ENCODE peak calls at places on chromosomes 11 and 22, in nine cellular contexts. One of them, this sample, is unnamed.

GRCh38 chr22:20566420-20567260 is 59.2 kb downstream of the MED15 start:
- DNase-seq in psoas muscle: no peak
- DNase-seq in IMR-90: peak; percentile 82
- DNase-seq in cardiac muscle cell: peak; percentile 75
- DNase-seq in astrocyte: peak; percentile 79
- DNase-seq in mesendoderm: no peak
- DNase-seq in breast epithelium: no peak
- DNase-seq in transverse colon: peak; percentile 46
- DNase-seq in fibroblast of lung: peak; percentile 95
- DNase-seq in this sample: no peak

GRCh38 chr11:116312560-116313340 is 460.0 kb downstream of the BUD13 start:
- DNase-seq in psoas muscle: peak; percentile 67
- DNase-seq in IMR-90: no peak
- DNase-seq in cardiac muscle cell: peak; percentile 88
- DNase-seq in astrocyte: peak; percentile 48
- DNase-seq in mesendoderm: no peak
- DNase-seq in breast epithelium: peak; percentile 81
- DNase-seq in transverse colon: peak; percentile 69
- DNase-seq in fibroblast of lung: peak; percentile 25
- DNase-seq in this sample: no peak

GRCh38 chr22:39392341-39392948 is 7.1 kb upstream of the TAB1 start:
- DNase-seq in psoas muscle: no peak
- DNase-seq in IMR-90: no peak
- DNase-seq in cardiac muscle cell: peak; percentile 38
- DNase-seq in astrocyte: no peak
- DNase-seq in mesendoderm: no peak
- DNase-seq in breast epithelium: no peak
- DNase-seq in transverse colon: no peak
- DNase-seq in fibroblast of lung: no peak
- DNase-seq in this sample: no peak

GRCh38 chr11:100752371-100753073 is 65.4 kb downstream of the ARHGAP42 start:
- DNase-seq in psoas muscle: no peak
- DNase-seq in IMR-90: no peak
- DNase-seq in cardiac muscle cell: no peak
- DNase-seq in astrocyte: no peak
- DNase-seq in mesendoderm: no peak
- DNase-seq in breast epithelium: no peak
- DNase-seq in transverse colon: no peak
- DNase-seq in fibroblast of lung: no peak
- DNase-seq in this sample: no peak

GRCh38 chr11:84721561-84721961 is 905.6 kb downstream of the DLG2 start:
- DNase-seq in psoas muscle: no peak
- DNase-seq in IMR-90: no peak
- DNase-seq in cardiac muscle cell: no peak
- DNase-seq in astrocyte: no peak
- DNase-seq in mesendoderm: no peak
- DNase-seq in breast epithelium: no peak
- DNase-seq in transverse colon: no peak
- DNase-seq in fibroblast of lung: no peak
- DNase-seq in this sample: no peak

GRCh38 chr11:67389477-67389876 is 2.3 kb upstream of the RAD9A start:
- DNase-seq in psoas muscle: no peak
- DNase-seq in IMR-90: no peak
- DNase-seq in cardiac muscle cell: no peak
- DNase-seq in astrocyte: no peak
- DNase-seq in mesendoderm: peak; percentile 67
- DNase-seq in breast epithelium: no peak
- DNase-seq in transverse colon: peak; percentile 75
- DNase-seq in fibroblast of lung: no peak
- DNase-seq in this sample: no peak

GRCh38 chr11:87473174-87473573 is 435.4 kb downstream of the TMEM135 start:
- DNase-seq in psoas muscle: no peak
- DNase-seq in IMR-90: peak; percentile 97
- DNase-seq in cardiac muscle cell: no peak
- DNase-seq in astrocyte: peak; percentile 97
- DNase-seq in mesendoderm: peak; percentile 69
- DNase-seq in breast epithelium: no peak
- DNase-seq in transverse colon: no peak
- DNase-seq in fibroblast of lung: peak; percentile 87
- DNase-seq in this sample: peak; percentile 26

GRCh38 chr11:117912497-117912896 is 16.7 kb downstream of the TMPRSS13 start:
- DNase-seq in psoas muscle: no peak
- DNase-seq in IMR-90: no peak
- DNase-seq in cardiac muscle cell: no peak
- DNase-seq in astrocyte: no peak
- DNase-seq in mesendoderm: no peak
- DNase-seq in breast epithelium: no peak
- DNase-seq in transverse colon: no peak
- DNase-seq in fibroblast of lung: no peak
- DNase-seq in this sample: no peak

GRCh38 chr22:43160497-43161126 is 9.3 kb downstream of the TSPO start:
- DNase-seq in psoas muscle: no peak
- DNase-seq in IMR-90: no peak
- DNase-seq in cardiac muscle cell: no peak
- DNase-seq in astrocyte: no peak
- DNase-seq in mesendoderm: no peak
- DNase-seq in breast epithelium: no peak
- DNase-seq in transverse colon: no peak
- DNase-seq in fibroblast of lung: no peak
- DNase-seq in this sample: no peak

GRCh38 chr11:106160494-106160893 is 83.0 kb downstream of the AASDHPPT start:
- DNase-seq in psoas muscle: no peak
- DNase-seq in IMR-90: no peak
- DNase-seq in cardiac muscle cell: no peak
- DNase-seq in astrocyte: no peak
- DNase-seq in mesendoderm: no peak
- DNase-seq in breast epithelium: no peak
- DNase-seq in transverse colon: no peak
- DNase-seq in fibroblast of lung: no peak
- DNase-seq in this sample: no peak

GRCh38 chr22:22702159-22702873 is 57.9 kb downstream of the GGTLC2 start:
- DNase-seq in psoas muscle: no peak
- DNase-seq in IMR-90: no peak
- DNase-seq in cardiac muscle cell: no peak
- DNase-seq in astrocyte: no peak
- DNase-seq in mesendoderm: peak; percentile 16
- DNase-seq in breast epithelium: no peak
- DNase-seq in transverse colon: peak; percentile 44
- DNase-seq in fibroblast of lung: no peak
- DNase-seq in this sample: no peak

GRCh38 chr11:64250875-64251721 is at the start of gene PLCB3:
- DNase-seq in psoas muscle: peak; percentile 55
- DNase-seq in IMR-90: no peak
- DNase-seq in cardiac muscle cell: peak; percentile 58
- DNase-seq in astrocyte: no peak
- DNase-seq in mesendoderm: peak; percentile 53
- DNase-seq in breast epithelium: no peak
- DNase-seq in transverse colon: peak; percentile 71
- DNase-seq in fibroblast of lung: peak; percentile 38
- DNase-seq in this sample: peak; percentile 74

GRCh38 chr22:44595841-44596341 is 97.9 kb upstream of the RTL6 start:
- DNase-seq in psoas muscle: no peak
- DNase-seq in IMR-90: peak; percentile 42
- DNase-seq in cardiac muscle cell: peak; percentile 55
- DNase-seq in astrocyte: peak; percentile 61
- DNase-seq in mesendoderm: no peak
- DNase-seq in breast epithelium: no peak
- DNase-seq in transverse colon: no peak
- DNase-seq in fibroblast of lung: peak; percentile 42
- DNase-seq in this sample: peak; percentile 33

GRCh38 chr11:103920933-103921332 is 115.5 kb upstream of the DDI1 start:
- DNase-seq in psoas muscle: no peak
- DNase-seq in IMR-90: no peak
- DNase-seq in cardiac muscle cell: peak; percentile 26
- DNase-seq in astrocyte: no peak
- DNase-seq in mesendoderm: peak; percentile 67
- DNase-seq in breast epithelium: no peak
- DNase-seq in transverse colon: no peak
- DNase-seq in fibroblast of lung: peak; percentile 5
- DNase-seq in this sample: no peak

GRCh38 chr11:103923473-103923931 is 112.9 kb upstream of the DDI1 start:
- DNase-seq in psoas muscle: no peak
- DNase-seq in IMR-90: no peak
- DNase-seq in cardiac muscle cell: no peak
- DNase-seq in astrocyte: peak; percentile 43
- DNase-seq in mesendoderm: peak; percentile 89
- DNase-seq in breast epithelium: no peak
- DNase-seq in transverse colon: no peak
- DNase-seq in fibroblast of lung: no peak
- DNase-seq in this sample: no peak

GRCh38 chr11:103924166-103925013 is 112.0 kb upstream of the DDI1 start:
- DNase-seq in psoas muscle: no peak
- DNase-seq in IMR-90: peak; percentile 27
- DNase-seq in cardiac muscle cell: no peak
- DNase-seq in astrocyte: peak; percentile 47
- DNase-seq in mesendoderm: no peak
- DNase-seq in breast epithelium: no peak
- DNase-seq in transverse colon: no peak
- DNase-seq in fibroblast of lung: no peak
- DNase-seq in this sample: no peak

DNA sequence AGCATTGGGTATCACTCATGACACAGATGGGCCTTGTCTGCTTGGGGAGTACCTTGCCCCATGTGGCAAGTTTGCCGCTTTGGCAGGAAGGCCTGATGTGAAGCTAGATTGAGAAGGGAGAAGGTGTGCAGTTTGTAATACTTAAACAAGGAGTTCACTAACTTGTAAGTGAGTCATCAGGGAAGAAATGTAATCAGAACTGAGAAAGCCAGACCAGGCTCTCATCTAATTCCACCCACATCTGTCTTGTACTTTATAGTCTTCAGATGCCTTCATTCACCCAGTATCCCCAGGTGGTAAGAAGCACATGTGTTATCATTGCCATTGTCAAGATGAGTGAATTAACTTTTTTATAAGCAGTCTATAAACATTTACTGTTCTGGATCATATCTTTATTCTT is 116.0 kb upstream of the DDI1 start:
- DNase-seq in psoas muscle: no peak
- DNase-seq in IMR-90: peak; percentile 73
- DNase-seq in cardiac muscle cell: no peak
- DNase-seq in astrocyte: peak; percentile 56
- DNase-seq in mesendoderm: no peak
- DNase-seq in breast epithelium: no peak
- DNase-seq in transverse colon: no peak
- DNase-seq in fibroblast of lung: peak; percentile 10
- DNase-seq in this sample: no peak
- H3K4me3 ChIP-seq in psoas muscle: no peak overlapping the region
- H3K4me3 ChIP-seq in IMR-90: no peak overlapping the region
- H3K4me3 ChIP-seq in cardiac muscle cell: no peak overlapping the region
- H3K4me3 ChIP-seq in astrocyte: no peak overlapping the region
- H3K4me3 ChIP-seq in mesendoderm: no peak overlapping the region
- H3K4me3 ChIP-seq in breast epithelium: no peak overlapping the region
- H3K4me3 ChIP-seq in transverse colon: no peak overlapping the region
- H3K4me3 ChIP-seq in fibroblast of lung: no peak overlapping the region
- H3K4me3 ChIP-seq in this sample: no peak overlapping the region

GRCh38 chr11:76768091-76769047 is 14.8 kb upstream of the TSKU start:
- DNase-seq in psoas muscle: peak; percentile 52
- DNase-seq in IMR-90: no peak
- DNase-seq in cardiac muscle cell: peak; percentile 34
- DNase-seq in astrocyte: no peak
- DNase-seq in mesendoderm: peak; percentile 87
- DNase-seq in breast epithelium: peak; percentile 62
- DNase-seq in transverse colon: peak; percentile 66
- DNase-seq in fibroblast of lung: no peak
- DNase-seq in this sample: peak; percentile 61
- H3K4me1 ChIP-seq in psoas muscle: peaks cover 25% of the 10 kb centered on the region
- H3K4me1 ChIP-seq in IMR-90: peaks cover 53% of the 10 kb centered on the region
- H3K4me1 ChIP-seq in cardiac muscle cell: peaks cover 21% of the 10 kb centered on the region
- H3K4me1 ChIP-seq in astrocyte: peaks cover 64% of the 10 kb centered on the region
- H3K4me1 ChIP-seq in mesendoderm: peaks cover 55% of the 10 kb centered on the region
- H3K4me1 ChIP-seq in breast epithelium: peaks cover 56% of the 10 kb centered on the region
- H3K4me1 ChIP-seq in transverse colon: peaks cover 59% of the 10 kb centered on the region
- H3K4me1 ChIP-seq in fibroblast of lung: peaks cover 25% of the 10 kb centered on the region
- H3K4me1 ChIP-seq in this sample: peaks cover 51% of the 10 kb centered on the region

DNA sequence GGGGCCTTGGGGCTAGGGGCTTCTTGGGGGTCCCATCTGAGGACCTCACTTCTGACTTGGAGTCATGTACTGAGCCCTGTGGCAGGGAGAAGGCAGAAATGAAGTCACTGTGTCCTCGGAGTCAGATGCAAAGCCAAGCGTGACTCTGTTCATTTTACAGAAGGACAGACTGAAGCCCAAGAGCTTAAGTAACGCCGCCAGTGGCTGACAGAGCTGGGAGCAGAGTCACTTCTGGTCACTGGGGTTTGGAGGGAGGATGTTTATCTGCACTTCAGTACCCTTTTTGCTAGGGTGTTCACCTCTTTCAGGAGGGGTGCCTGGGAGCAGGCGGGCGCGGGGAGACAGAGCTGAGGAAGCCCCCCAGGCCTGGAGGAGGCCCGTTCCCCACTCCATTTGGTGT is 10.7 kb downstream of the CD6 start:
- DNase-seq in psoas muscle: no peak
- DNase-seq in IMR-90: no peak
- DNase-seq in cardiac muscle cell: no peak
- DNase-seq in astrocyte: no peak
- DNase-seq in mesendoderm: no peak
- DNase-seq in breast epithelium: no peak
- DNase-seq in transverse colon: no peak
- DNase-seq in fibroblast of lung: no peak
- DNase-seq in this sample: no peak
- H3K4me3 ChIP-seq in psoas muscle: no peak overlapping the region
- H3K4me3 ChIP-seq in IMR-90: no peak overlapping the region
- H3K4me3 ChIP-seq in cardiac muscle cell: no peak overlapping the region
- H3K4me3 ChIP-seq in astrocyte: no peak overlapping the region
- H3K4me3 ChIP-seq in mesendoderm: no peak overlapping the region
- H3K4me3 ChIP-seq in breast epithelium: no peak overlapping the region
- H3K4me3 ChIP-seq in transverse colon: no peak overlapping the region
- H3K4me3 ChIP-seq in fibroblast of lung: no peak overlapping the region
- H3K4me3 ChIP-seq in this sample: no peak overlapping the region

DNA sequence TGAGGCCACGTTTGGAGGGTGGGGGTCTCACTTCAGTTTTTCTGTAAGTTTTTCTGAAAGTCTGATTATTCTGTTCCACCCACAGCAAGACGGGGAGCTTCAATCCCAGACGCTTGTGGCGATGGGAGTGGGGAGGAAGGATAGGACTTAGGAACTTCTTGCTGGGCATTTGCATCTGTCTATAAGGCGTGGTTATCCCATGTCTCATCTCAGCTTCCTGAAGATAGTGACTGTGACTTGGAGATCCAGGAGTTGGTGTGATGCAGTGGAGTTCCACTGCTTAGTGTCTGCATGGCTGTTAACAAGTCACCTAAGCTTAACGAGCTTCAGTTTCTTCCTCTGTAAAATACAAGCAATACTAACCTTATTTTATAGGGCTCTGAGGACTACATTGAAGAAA is 58.9 kb upstream of the BARX2 start:
- DNase-seq in psoas muscle: no peak
- DNase-seq in IMR-90: no peak
- DNase-seq in cardiac muscle cell: no peak
- DNase-seq in astrocyte: no peak
- DNase-seq in mesendoderm: no peak
- DNase-seq in breast epithelium: no peak
- DNase-seq in transverse colon: no peak
- DNase-seq in fibroblast of lung: no peak
- DNase-seq in this sample: no peak
- H3K4me1 ChIP-seq in psoas muscle: no peaks in the 10 kb centered on the region
- H3K4me1 ChIP-seq in IMR-90: no peaks in the 10 kb centered on the region
- H3K4me1 ChIP-seq in cardiac muscle cell: peaks cover 9% of the 10 kb centered on the region
- H3K4me1 ChIP-seq in astrocyte: no peaks in the 10 kb centered on the region
- H3K4me1 ChIP-seq in mesendoderm: peaks cover 17% of the 10 kb centered on the region
- H3K4me1 ChIP-seq in breast epithelium: peaks cover 20% of the 10 kb centered on the region
- H3K4me1 ChIP-seq in transverse colon: peaks cover 26% of the 10 kb centered on the region
- H3K4me1 ChIP-seq in fibroblast of lung: no peaks in the 10 kb centered on the region
- H3K4me1 ChIP-seq in this sample: peaks cover 40% of the 10 kb centered on the region

This sample was measured in A673.